ENCODE peak calls at places on chromosome 4, in seven cellular contexts. D is SK-N-SH, L is breast epithelium, H is suprapubic skin, U is GM23338, X is HL-60, J is endothelial cell of umbilical vein. O is an unnamed sample.
A peak's percentile ranks its signal among the peaks of the same experiment; 100 is the strongest.

GRCh38 chr4:143207555-143207954 is 22.8 kb downstream of the USP38 start:
- DNase-seq in H (no peak), L (no peak), J (peak; percentile 27), X (no peak), U (peak; percentile 17), D (peak; percentile 15), O (no peak)

GRCh38 chr4:126405369-126405982 is 1090.7 kb downstream of the FAT4 start:
- DNase-seq in X (peak; percentile 4), L (no peak), H (no peak), U (peak; percentile 68), D (no peak), J (peak; percentile 26), O (no peak)

GRCh38 chr4:67522851-67523671 is 22.2 kb downstream of the CENPC start:
- DNase-seq in U (no peak), X (no peak), J (peak; percentile 82), D (no peak), L (no peak), H (no peak), O (no peak)

GRCh38 chr4:74447636-74448233 is 2.8 kb downstream of the AREG start:
- DNase-seq in D (no peak), U (no peak), X (no peak), H (no peak), L (no peak), J (no peak), O (no peak)

GRCh38 chr4:158080354-158080753 is 92.5 kb downstream of the GASK1B start:
- DNase-seq in J (no peak), H (no peak), U (no peak), X (no peak), L (no peak), D (no peak), O (no peak)

GRCh38 chr4:636628-636950 is 11.2 kb downstream of the PDE6B start:
- DNase-seq in U (no peak), X (no peak), L (no peak), J (no peak), D (no peak), H (no peak), O (no peak)

GRCh38 chr4:113145519-113146291 is 96.3 kb downstream of the ANK2 start:
- DNase-seq in D (no peak), H (no peak), U (peak; percentile 77), X (no peak), L (no peak), J (no peak), O (no peak)

GRCh38 chr4:16931906-16932305 is 33.5 kb upstream of the LDB2 start:
- DNase-seq in D (no peak), J (peak; percentile 58), H (no peak), U (no peak), L (no peak), X (no peak), O (no peak)

GRCh38 chr4:168696828-168697227 is 200.0 kb downstream of the PALLD start:
- DNase-seq in U (no peak), D (no peak), H (no peak), J (no peak), X (no peak), L (no peak), O (no peak)

GRCh38 chr4:185513489-185514181 is 21.7 kb downstream of the PDLIM3 start:
- DNase-seq in U (no peak), L (no peak), J (peak; percentile 86), H (no peak), X (peak; percentile 57), D (no peak), O (no peak)

GRCh38 chr4:26953361-26953760 is 92.7 kb downstream of the STIM2 start:
- DNase-seq in X (no peak), U (no peak), L (no peak), J (no peak), D (no peak), H (no peak), O (no peak)

GRCh38 chr4:4254666-4255065 is 6.6 kb upstream of the TMEM128 start:
- DNase-seq in D (no peak), J (no peak), X (no peak), U (no peak), H (no peak), L (no peak), O (no peak)

GRCh38 chr4:186761281-186761897 is 37.7 kb upstream of the FAT1 start:
- DNase-seq in H (no peak), L (no peak), X (no peak), D (no peak), U (no peak), J (no peak), O (no peak)

GRCh38 chr4:100287569-100287968 is 97.3 kb upstream of the DDIT4L start:
- DNase-seq in L (no peak), X (no peak), J (no peak), H (no peak), D (no peak), U (no peak), O (no peak)

GRCh38 chr4:25860586-25861421 is 2.0 kb downstream of the SEL1L3 start:
- DNase-seq in X (peak; percentile 76), D (no peak), H (no peak), L (no peak), J (peak; percentile 55), U (no peak), O (no peak)

GRCh38 chr4:128916832-128917231 is 107.3 kb downstream of the JADE1 start:
- DNase-seq in U (no peak), X (peak; percentile 90), H (peak; percentile 72), D (no peak), L (no peak), J (no peak), O (no peak)

GRCh38 chr4:81131066-81131465 is 84.0 kb downstream of the PRKG2 start:
- DNase-seq in J (no peak), L (no peak), D (no peak), U (no peak), H (no peak), X (no peak), O (no peak)

GRCh38 chr4:56462157-56462556 is 5.3 kb upstream of the SRP72 start:
- DNase-seq in J (no peak), D (no peak), U (peak; percentile 12), X (no peak), L (no peak), H (no peak), O (no peak)
- TF ChIP-seq POLR2AphosphoS5 in J (no peak), D (no peak), U (no peak), X (peak; percentile 17), L (no peak), H (no peak), O (no peak)

GRCh38 chr4:115215935-115216334 is 102.5 kb upstream of the NDST4 start:
- DNase-seq in X (no peak), D (no peak), J (no peak), U (no peak), L (no peak), H (no peak), O (no peak)

GRCh38 chr4:115219315-115219840 is 106.0 kb upstream of the NDST4 start:
- DNase-seq in J (no peak), U (peak; percentile 65), X (no peak), H (no peak), D (no peak), L (no peak), O (no peak)

DNA sequence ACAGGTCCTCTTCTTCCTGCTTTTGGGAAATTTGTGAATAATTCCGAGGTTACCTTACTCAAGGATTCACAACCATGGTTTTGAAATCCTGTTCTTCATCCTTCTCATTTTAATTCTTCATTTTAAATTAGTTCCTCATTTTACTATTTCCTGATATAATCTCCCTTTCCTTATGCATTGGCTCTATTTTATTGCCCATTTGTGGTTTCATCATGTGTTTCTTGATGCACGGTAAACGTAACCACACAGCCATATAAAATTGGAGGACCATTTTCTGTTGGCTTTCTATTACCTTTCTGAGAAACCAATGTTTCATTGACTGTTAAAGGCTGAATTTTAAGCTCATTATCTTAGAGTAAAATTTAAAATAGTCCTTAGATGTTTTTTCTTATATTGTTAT is 100.3 kb upstream of the NDST4 start:
- DNase-seq in L (no peak), D (no peak), U (no peak), J (no peak), X (no peak), H (no peak), O (no peak)
- TF ChIP-seq POLR2AphosphoS5 in L (no peak), D (no peak), U (no peak), J (no peak), X (no peak), H (no peak), O (no peak)

GRCh38 chr4:139177049-139177887 is at the start of gene ELF2:
- DNase-seq in J (peak; percentile 84), H (peak; percentile 96), X (peak; percentile 94), D (peak; percentile 96), U (peak; percentile 89), L (peak; percentile 93), O (peak; percentile 72)

GRCh38 chr4:139176299-139177048 is 544 bp downstream of the ELF2 start:
- DNase-seq in U (peak; percentile 94), D (peak; percentile 84), X (peak; percentile 81), L (peak; percentile 73), H (peak; percentile 92), J (peak; percentile 84), O (no peak)

GRCh38 chr4:139171878-139172691 is 4.9 kb downstream of the ELF2 start:
- DNase-seq in D (no peak), X (no peak), U (peak; percentile 43), L (no peak), H (no peak), J (no peak), O (no peak)

GRCh38 chr4:139175647-139176298 is 1.2 kb downstream of the ELF2 start:
- DNase-seq in L (no peak), X (no peak), D (peak; percentile 56), H (no peak), U (no peak), J (no peak), O (no peak)

DNA sequence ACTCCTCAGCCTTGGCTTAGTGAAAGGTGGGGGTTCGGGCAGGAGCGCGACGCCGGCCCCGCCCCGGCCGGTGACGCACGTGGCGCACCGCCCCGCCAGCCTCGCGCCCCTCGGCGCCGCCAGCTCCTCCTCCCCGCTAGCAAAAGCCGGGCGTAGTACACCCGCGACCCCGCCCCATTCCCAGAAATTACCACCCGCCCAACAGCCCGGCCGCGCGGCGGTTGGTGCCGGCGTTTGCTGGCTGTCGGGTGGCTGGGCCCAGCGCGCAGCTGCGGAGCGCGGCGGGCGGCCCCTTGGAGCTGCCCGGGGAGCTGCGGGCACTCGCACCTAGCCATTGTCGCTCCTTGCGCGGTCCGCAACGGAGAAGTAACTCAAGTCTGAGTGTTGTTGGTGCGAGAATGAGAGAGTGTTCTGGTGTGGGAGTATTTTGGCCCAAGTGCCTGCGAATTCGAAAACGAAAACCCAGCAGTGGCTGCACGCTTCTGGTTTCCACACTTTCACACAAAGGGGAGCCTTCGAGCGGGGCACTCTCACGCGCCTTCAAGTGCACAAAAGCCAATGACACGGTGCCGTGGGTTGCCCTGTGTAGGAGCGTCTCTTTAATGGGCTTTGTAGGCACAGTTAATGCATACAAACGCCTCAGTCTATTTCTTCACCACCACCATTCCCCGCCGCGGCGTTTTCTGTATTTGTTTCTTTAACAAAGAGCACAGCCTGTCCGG is 1.0 kb upstream of the ELF2 start:
- DNase-seq in U (peak; percentile 98), H (peak; percentile 96), D (peak; percentile 96), L (peak; percentile 92), X (peak; percentile 96), J (peak; percentile 96), O (peak; percentile 77)
- TF ChIP-seq POLR2AphosphoS5 in U (peak; percentile 85), H (peak; percentile 32), D (peak; percentile 92), L (peak; percentile 91), X (peak; percentile 95), J (peak; percentile 73), O (peak; percentile 78)

DNA sequence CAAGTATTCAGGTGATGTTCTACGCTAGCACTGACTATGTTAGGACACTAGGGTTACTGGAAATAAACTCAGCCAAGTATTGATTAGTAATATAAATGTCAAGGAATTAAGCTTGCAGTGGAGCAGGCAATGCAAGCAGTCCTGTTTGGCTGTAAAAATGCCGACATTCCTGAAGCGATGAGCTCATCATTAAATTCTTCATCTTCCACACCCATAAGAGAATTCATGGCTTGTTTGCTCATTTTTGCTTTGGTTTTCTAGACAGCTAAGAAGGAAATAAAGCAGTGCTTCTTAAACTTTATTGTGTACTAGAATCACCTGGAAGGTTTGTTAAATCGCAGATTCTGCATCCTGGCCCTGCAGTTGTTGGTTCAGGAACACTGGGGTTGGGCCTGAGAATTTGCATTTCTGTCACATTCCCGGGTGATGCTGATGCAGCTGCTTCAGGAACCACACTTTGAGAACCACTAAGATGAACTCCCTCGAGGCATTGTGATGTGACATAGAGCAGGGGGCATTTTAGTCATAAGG is 17.8 kb downstream of the ANXA3 start:
- DNase-seq in L (no peak), J (peak; percentile 80), D (no peak), H (no peak), U (peak; percentile 54), X (no peak), O (no peak)
- TF ChIP-seq POLR2AphosphoS5 in L (no peak), J (no peak), D (no peak), H (no peak), U (no peak), X (no peak), O (no peak)

O was measured in GM12891.